ENCODE peak calls at places on chromosome 1, in four cellular contexts. Q is iris pigment epithelial cell; T is SK-N-DZ; Y is activated CD8-positive, alpha-beta memory T cell treated with anti-CD3 and anti-CD28 coated beads, Interleukin-2, amount 50 U/mL, for 48 hours. J is an unnamed sample.

GRCh38 chr1:152543808-152544207 is 22.8 kb downstream of the LCE3E start:
- DNase-seq in Q (no peak), T (no peak), Y (no peak), J (no peak)

GRCh38 chr1:198118136-198118535 is 38.7 kb upstream of the NEK7 start:
- DNase-seq in Q (peak), T (no peak), Y (no peak), J (no peak)

GRCh38 chr1:228158151-228158571 is 7.4 kb upstream of the IBA57 start:
- DNase-seq in Q (no peak), T (no peak), Y (no peak), J (no peak)

GRCh38 chr1:89310505-89310904 is 37.8 kb upstream of the GBP5 start:
- DNase-seq in Q (peak), T (no peak), Y (no peak), J (no peak)

GRCh38 chr1:72489801-72490200 is 207.5 kb upstream of the NEGR1 start:
- DNase-seq in Q (no peak), T (no peak), Y (no peak), J (no peak)

GRCh38 chr1:58586296-58586695 is 9.2 kb upstream of the TACSTD2 start:
- DNase-seq in Q (peak), T (no peak), Y (no peak), J (no peak)

GRCh38 chr1:226662704-226663326 is 76.3 kb downstream of the ITPKB start:
- DNase-seq in Q (peak), T (no peak), Y (peak), J (peak)

GRCh38 chr1:84479998-84480397 is 932 bp downstream of the RPF1 start:
- DNase-seq in Q (peak), T (no peak), Y (no peak), J (no peak)

GRCh38 chr1:230633469-230633868 is 8.8 kb upstream of the COG2 start:
- DNase-seq in Q (peak), T (no peak), Y (no peak), J (no peak)

GRCh38 chr1:169044296-169044695 is 62.2 kb upstream of the ATP1B1 start:
- DNase-seq in Q (no peak), T (no peak), Y (no peak), J (no peak)

GRCh38 chr1:24503870-24504523 is 1.4 kb downstream of the RCAN3 start:
- DNase-seq in Q (no peak), T (no peak), Y (peak), J (no peak)

GRCh38 chr1:156750932-156751723 is at the start of gene HDGF:
- DNase-seq in Q (peak), T (no peak), Y (peak), J (peak)

GRCh38 chr1:23533288-23534130 is 2.5 kb upstream of the E2F2 start:
- DNase-seq in Q (no peak), T (no peak), Y (no peak), J (no peak)

GRCh38 chr1:218401896-218402770 is 57.0 kb downstream of the TGFB2 start:
- DNase-seq in Q (no peak), T (no peak), Y (no peak), J (no peak)

GRCh38 chr1:211196880-211197279 is 62.3 kb upstream of the RCOR3 start:
- DNase-seq in Q (no peak), T (no peak), Y (no peak), J (no peak)

GRCh38 chr1:103197266-103197665 is 88.9 kb upstream of the COL11A1 start:
- DNase-seq in Q (peak), T (no peak), Y (no peak), J (no peak)

GRCh38 chr1:84344286-84344685 is 42.8 kb downstream of the SAMD13 start:
- DNase-seq in Q (peak), T (no peak), Y (no peak), J (no peak)

GRCh38 chr1:7507620-7508019 is 263.5 kb upstream of the VAMP3 start:
- DNase-seq in Q (no peak), T (no peak), Y (no peak), J (no peak)

GRCh38 chr1:226602186-226603029 is 53.8 kb downstream of the STUM start:
- DNase-seq in Q (peak), T (no peak), Y (no peak), J (no peak)

GRCh38 chr1:22263359-22263758 is 120.5 kb upstream of the WNT4 start:
- DNase-seq in Q (no peak), T (no peak), Y (no peak), J (no peak)

GRCh38 chr1:44037154-44037553 is 5.9 kb upstream of the SLC6A9 start:
- DNase-seq in Q (no peak), T (no peak), Y (no peak), J (no peak)

GRCh38 chr1:42765832-42766722 is 751 bp downstream of the P3H1 start:
- DNase-seq in Q (peak), T (peak), Y (no peak), J (peak)

GRCh38 chr1:235632538-235633219 is 16.9 kb downstream of the GNG4 start:
- DNase-seq in Q (peak), T (no peak), Y (no peak), J (no peak)

GRCh38 chr1:206963119-206963712 is 7.0 kb downstream of the FCAMR start:
- DNase-seq in Q (peak), T (no peak), Y (no peak), J (no peak)

GRCh38 chr1:185426761-185427698 is 110.0 kb upstream of the IVNS1ABP start:
- DNase-seq in Q (peak), T (no peak), Y (no peak), J (no peak)